ENCODE peak calls at places on chromosomes 11 and 22, in six cellular contexts. One of them, this sample, is unnamed.

GRCh38 chr11:81255905-81256304 is 1477.8 kb downstream of the FAM181B start:
- DNase-seq in aorta: no peak
- DNase-seq in neural progenitor cell: no peak
- DNase-seq in AG04450: no peak
- DNase-seq in CD8-positive, alpha-beta memory T cell: no peak
- DNase-seq in WERI-Rb-1: no peak
- DNase-seq in this sample: no peak

GRCh38 chr11:26993965-26994446 is at the start of gene FIBIN:
- DNase-seq in aorta: peak; percentile 83
- DNase-seq in neural progenitor cell: peak; percentile 35
- DNase-seq in AG04450: no peak
- DNase-seq in CD8-positive, alpha-beta memory T cell: no peak
- DNase-seq in WERI-Rb-1: no peak
- DNase-seq in this sample: no peak

GRCh38 chr11:92681606-92682005 is 287.8 kb upstream of the MTNR1B start:
- DNase-seq in aorta: no peak
- DNase-seq in neural progenitor cell: peak; percentile 42
- DNase-seq in AG04450: no peak
- DNase-seq in CD8-positive, alpha-beta memory T cell: no peak
- DNase-seq in WERI-Rb-1: peak; percentile 55
- DNase-seq in this sample: no peak

GRCh38 chr11:117420598-117420997 is 92.9 kb downstream of the CEP164 start:
- DNase-seq in aorta: peak; percentile 9
- DNase-seq in neural progenitor cell: no peak
- DNase-seq in AG04450: no peak
- DNase-seq in CD8-positive, alpha-beta memory T cell: no peak
- DNase-seq in WERI-Rb-1: no peak
- DNase-seq in this sample: no peak

GRCh38 chr22:39097098-39098020 is at the start of gene APOBEC3H:
- DNase-seq in aorta: peak; percentile 77
- DNase-seq in neural progenitor cell: no peak
- DNase-seq in AG04450: no peak
- DNase-seq in CD8-positive, alpha-beta memory T cell: no peak
- DNase-seq in WERI-Rb-1: no peak
- DNase-seq in this sample: peak; percentile 36

GRCh38 chr11:2590951-2591754 is 108.6 kb downstream of the KCNQ1OT1 start:
- DNase-seq in aorta: peak; percentile 50
- DNase-seq in neural progenitor cell: no peak
- DNase-seq in AG04450: no peak
- DNase-seq in CD8-positive, alpha-beta memory T cell: no peak
- DNase-seq in WERI-Rb-1: peak; percentile 4
- DNase-seq in this sample: no peak

GRCh38 chr11:61947486-61948210 is 2.5 kb upstream of the BEST1 start:
- DNase-seq in aorta: peak; percentile 94
- DNase-seq in neural progenitor cell: peak; percentile 88
- DNase-seq in AG04450: no peak
- DNase-seq in CD8-positive, alpha-beta memory T cell: peak; percentile 55
- DNase-seq in WERI-Rb-1: peak; percentile 81
- DNase-seq in this sample: no peak

GRCh38 chr11:96426356-96427103 is 36.7 kb downstream of the JRKL start:
- DNase-seq in aorta: no peak
- DNase-seq in neural progenitor cell: peak; percentile 63
- DNase-seq in AG04450: peak; percentile 21
- DNase-seq in CD8-positive, alpha-beta memory T cell: peak; percentile 44
- DNase-seq in WERI-Rb-1: no peak
- DNase-seq in this sample: no peak

GRCh38 chr11:73454987-73455386 is 78.8 kb downstream of the RELT start:
- DNase-seq in aorta: no peak
- DNase-seq in neural progenitor cell: no peak
- DNase-seq in AG04450: no peak
- DNase-seq in CD8-positive, alpha-beta memory T cell: no peak
- DNase-seq in WERI-Rb-1: no peak
- DNase-seq in this sample: no peak

GRCh38 chr11:119155733-119156492 is 7.1 kb downstream of the ABCG4 start:
- DNase-seq in aorta: no peak
- DNase-seq in neural progenitor cell: peak; percentile 40
- DNase-seq in AG04450: no peak
- DNase-seq in CD8-positive, alpha-beta memory T cell: no peak
- DNase-seq in WERI-Rb-1: peak; percentile 66
- DNase-seq in this sample: no peak

DNA sequence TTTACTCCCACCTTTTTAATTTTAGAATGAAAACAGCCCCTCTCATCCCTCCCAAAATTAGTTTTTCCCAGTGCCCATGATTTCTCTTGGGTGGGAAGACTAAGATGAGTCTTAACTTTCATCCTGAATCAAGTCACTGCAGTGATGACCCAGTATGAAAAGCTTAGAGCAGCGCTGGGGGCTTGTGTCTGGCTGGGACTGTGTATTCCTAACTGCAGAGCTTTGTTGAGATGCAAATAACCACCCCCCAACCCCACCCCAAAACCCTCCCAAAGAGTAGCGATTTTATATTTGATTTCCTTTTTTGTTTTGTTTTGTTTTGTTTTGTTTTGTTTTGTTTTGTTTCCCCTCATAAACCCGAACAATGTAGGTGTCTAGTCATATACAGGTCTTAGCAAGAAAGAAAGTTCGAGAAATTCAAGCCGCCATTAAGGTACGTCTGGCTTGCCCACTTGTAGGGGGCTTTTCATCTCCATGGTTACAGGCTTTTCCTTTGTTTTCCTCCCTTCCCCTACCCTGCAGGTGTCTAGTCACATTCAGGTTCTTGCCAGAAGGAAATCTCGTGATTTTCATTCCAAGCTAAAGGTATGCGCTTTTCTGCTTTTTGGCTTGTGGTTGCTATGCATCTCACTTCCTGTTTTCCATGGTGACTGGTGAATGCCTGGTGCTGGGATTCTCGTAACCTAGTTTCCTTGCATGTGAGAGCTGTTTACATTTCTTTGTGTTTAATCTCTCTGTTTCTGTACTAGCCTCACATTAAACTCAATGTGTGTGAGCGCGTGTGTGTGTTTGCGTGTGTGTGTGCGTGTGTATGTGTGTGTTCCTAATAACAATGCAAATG is 144.6 kb upstream of the RASSF10 start:
- DNase-seq in aorta: no peak
- DNase-seq in neural progenitor cell: peak; percentile 90
- DNase-seq in AG04450: peak; percentile 85
- DNase-seq in CD8-positive, alpha-beta memory T cell: no peak
- DNase-seq in WERI-Rb-1: no peak
- DNase-seq in this sample: no peak
- H3K27ac ChIP-seq in aorta: no peak overlapping the region
- H3K27ac ChIP-seq in neural progenitor cell: peak overlapping the region; percentile 97
- H3K27ac ChIP-seq in AG04450: peak overlapping the region; percentile 86
- H3K27ac ChIP-seq in CD8-positive, alpha-beta memory T cell: no peak overlapping the region
- H3K27ac ChIP-seq in WERI-Rb-1: no peak overlapping the region
- H3K27ac ChIP-seq in this sample: no peak overlapping the region

GRCh38 chr11:59456661-59457060 is at the start of gene OR4D6:
- DNase-seq in aorta: no peak
- DNase-seq in neural progenitor cell: no peak
- DNase-seq in AG04450: no peak
- DNase-seq in CD8-positive, alpha-beta memory T cell: no peak
- DNase-seq in WERI-Rb-1: no peak
- DNase-seq in this sample: no peak
- H3K27ac ChIP-seq in aorta: no peak within 1 kb of the TSS
- H3K27ac ChIP-seq in neural progenitor cell: no peak within 1 kb of the TSS
- H3K27ac ChIP-seq in AG04450: no peak within 1 kb of the TSS
- H3K27ac ChIP-seq in CD8-positive, alpha-beta memory T cell: no peak within 1 kb of the TSS
- H3K27ac ChIP-seq in WERI-Rb-1: no peak within 1 kb of the TSS
- H3K27ac ChIP-seq in this sample: no peak within 1 kb of the TSS

DNA sequence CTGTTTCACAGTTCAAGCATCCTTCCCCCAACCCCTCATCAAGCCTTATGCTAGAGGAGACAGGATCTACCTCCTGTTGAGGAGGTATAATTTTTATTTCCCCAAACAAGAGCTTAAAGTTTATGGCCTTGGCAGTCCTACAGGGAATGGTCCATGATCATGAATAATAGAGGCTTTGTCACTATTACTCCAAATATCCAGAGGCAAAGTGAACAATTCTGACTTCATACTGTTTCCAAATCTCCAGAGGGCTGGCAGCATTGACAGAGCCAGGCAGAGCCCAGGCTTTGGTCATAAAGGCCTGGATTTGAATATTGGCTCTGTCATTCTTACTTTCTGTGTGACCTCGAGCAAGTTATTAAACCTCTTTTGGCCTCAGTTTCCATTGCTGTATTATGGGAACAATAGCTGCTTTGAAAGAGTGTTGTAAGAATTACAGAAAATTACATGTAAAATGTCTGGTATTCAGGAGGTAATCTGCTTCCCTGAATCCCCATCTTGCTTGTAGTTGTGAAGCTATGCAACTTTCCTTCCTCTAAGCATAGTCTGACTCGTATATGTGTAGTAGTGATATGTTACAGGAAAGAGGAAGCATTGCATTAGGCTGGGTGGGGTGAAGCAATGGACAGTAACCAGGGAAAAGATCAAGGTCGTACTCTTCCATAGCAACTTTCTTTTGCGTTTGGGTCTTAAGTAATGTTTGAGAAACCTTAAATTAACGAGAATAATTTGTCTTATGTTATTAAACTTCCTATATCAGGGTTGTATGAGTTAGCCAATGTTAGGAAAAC is 88.8 kb downstream of the CD44 start:
- DNase-seq in aorta: no peak
- DNase-seq in neural progenitor cell: no peak
- DNase-seq in AG04450: no peak
- DNase-seq in CD8-positive, alpha-beta memory T cell: no peak
- DNase-seq in WERI-Rb-1: no peak
- DNase-seq in this sample: no peak
- H3K27ac ChIP-seq in aorta: no peak overlapping the region
- H3K27ac ChIP-seq in neural progenitor cell: no peak overlapping the region
- H3K27ac ChIP-seq in AG04450: no peak overlapping the region
- H3K27ac ChIP-seq in CD8-positive, alpha-beta memory T cell: no peak overlapping the region
- H3K27ac ChIP-seq in WERI-Rb-1: no peak overlapping the region
- H3K27ac ChIP-seq in this sample: peak overlapping the region; percentile 56

GRCh38 chr22:42897960-42898359 is 40.9 kb upstream of the ARFGAP3 start:
- DNase-seq in aorta: no peak
- DNase-seq in neural progenitor cell: no peak
- DNase-seq in AG04450: no peak
- DNase-seq in CD8-positive, alpha-beta memory T cell: no peak
- DNase-seq in WERI-Rb-1: no peak
- DNase-seq in this sample: no peak

GRCh38 chr22:42892571-42893316 is 35.7 kb upstream of the ARFGAP3 start:
- DNase-seq in aorta: no peak
- DNase-seq in neural progenitor cell: no peak
- DNase-seq in AG04450: no peak
- DNase-seq in CD8-positive, alpha-beta memory T cell: no peak
- DNase-seq in WERI-Rb-1: no peak
- DNase-seq in this sample: no peak

GRCh38 chr22:42893366-42894150 is 36.5 kb upstream of the ARFGAP3 start:
- DNase-seq in aorta: no peak
- DNase-seq in neural progenitor cell: no peak
- DNase-seq in AG04450: no peak
- DNase-seq in CD8-positive, alpha-beta memory T cell: no peak
- DNase-seq in WERI-Rb-1: no peak
- DNase-seq in this sample: no peak

GRCh38 chr22:42895087-42895486 is 38.0 kb upstream of the ARFGAP3 start:
- DNase-seq in aorta: no peak
- DNase-seq in neural progenitor cell: no peak
- DNase-seq in AG04450: no peak
- DNase-seq in CD8-positive, alpha-beta memory T cell: peak; percentile 5
- DNase-seq in WERI-Rb-1: no peak
- DNase-seq in this sample: no peak

GRCh38 chr22:42895541-42895981 is 38.5 kb upstream of the ARFGAP3 start:
- DNase-seq in aorta: no peak
- DNase-seq in neural progenitor cell: no peak
- DNase-seq in AG04450: no peak
- DNase-seq in CD8-positive, alpha-beta memory T cell: no peak
- DNase-seq in WERI-Rb-1: no peak
- DNase-seq in this sample: no peak
- H3K27ac ChIP-seq in aorta: no peak overlapping the region
- H3K27ac ChIP-seq in neural progenitor cell: no peak overlapping the region
- H3K27ac ChIP-seq in AG04450: no peak overlapping the region
- H3K27ac ChIP-seq in CD8-positive, alpha-beta memory T cell: peak overlapping the region; percentile 55
- H3K27ac ChIP-seq in WERI-Rb-1: no peak overlapping the region
- H3K27ac ChIP-seq in this sample: no peak overlapping the region

DNA sequence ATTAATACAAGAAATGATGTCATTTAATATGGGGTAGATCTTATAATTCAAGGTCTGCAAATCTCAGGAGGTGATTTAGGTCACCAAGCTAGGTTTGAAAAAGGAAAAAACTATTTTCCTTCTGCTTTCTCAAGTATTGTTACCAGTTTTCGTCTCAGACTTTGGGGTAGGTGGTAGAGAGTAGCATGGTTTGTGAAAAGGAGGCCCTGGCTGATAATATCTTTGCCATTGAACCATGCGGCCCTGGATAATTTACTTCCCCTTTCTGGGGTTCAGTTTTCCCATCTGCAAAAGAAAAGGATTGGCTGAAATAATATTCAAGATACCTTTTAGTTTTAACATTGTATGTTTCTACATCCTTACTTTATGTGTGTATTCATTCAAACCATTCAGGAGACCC is 92.1 kb downstream of the WNT11 start:
- DNase-seq in aorta: no peak
- DNase-seq in neural progenitor cell: no peak
- DNase-seq in AG04450: no peak
- DNase-seq in CD8-positive, alpha-beta memory T cell: no peak
- DNase-seq in WERI-Rb-1: no peak
- DNase-seq in this sample: no peak
- H3K27ac ChIP-seq in aorta: no peak overlapping the region
- H3K27ac ChIP-seq in neural progenitor cell: no peak overlapping the region
- H3K27ac ChIP-seq in AG04450: no peak overlapping the region
- H3K27ac ChIP-seq in CD8-positive, alpha-beta memory T cell: no peak overlapping the region
- H3K27ac ChIP-seq in WERI-Rb-1: no peak overlapping the region
- H3K27ac ChIP-seq in this sample: no peak overlapping the region

DNA sequence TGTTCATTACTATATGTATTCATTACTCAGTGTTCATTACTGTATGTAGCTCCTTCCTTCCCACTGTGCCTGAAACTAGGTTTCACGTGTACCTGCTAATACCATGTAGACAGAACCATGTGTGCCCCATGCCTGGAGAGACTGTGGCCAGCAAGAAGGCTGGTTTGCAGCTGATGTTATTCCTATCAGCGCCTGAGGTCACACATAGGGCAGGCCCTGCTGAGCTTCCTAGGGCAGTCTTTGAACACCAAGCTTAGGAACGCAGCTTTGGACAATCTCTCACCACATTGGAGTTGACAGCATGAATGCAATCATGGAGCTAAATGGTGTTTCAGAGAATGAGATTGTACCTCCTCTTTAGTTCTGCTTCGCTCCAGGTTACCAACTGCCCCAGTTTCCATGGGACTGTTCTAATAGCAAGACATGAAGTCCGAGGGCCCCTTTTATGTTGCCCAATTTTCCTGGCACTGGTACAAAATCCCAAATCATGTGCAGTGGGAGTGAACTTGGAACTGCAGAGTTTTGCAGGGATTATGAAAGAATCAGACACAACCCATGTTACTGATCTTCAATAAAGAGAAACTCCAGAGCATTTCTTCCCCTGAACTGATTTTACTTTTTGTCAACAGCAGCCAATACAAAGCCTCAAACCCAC is 154.3 kb upstream of the TTC12 start:
- DNase-seq in aorta: no peak
- DNase-seq in neural progenitor cell: peak; percentile 39
- DNase-seq in AG04450: no peak
- DNase-seq in CD8-positive, alpha-beta memory T cell: no peak
- DNase-seq in WERI-Rb-1: no peak
- DNase-seq in this sample: no peak
- H3K27ac ChIP-seq in aorta: no peak overlapping the region
- H3K27ac ChIP-seq in neural progenitor cell: no peak overlapping the region
- H3K27ac ChIP-seq in AG04450: no peak overlapping the region
- H3K27ac ChIP-seq in CD8-positive, alpha-beta memory T cell: no peak overlapping the region
- H3K27ac ChIP-seq in WERI-Rb-1: no peak overlapping the region
- H3K27ac ChIP-seq in this sample: no peak overlapping the region

GRCh38 chr22:49964136-49964492 is 3.5 kb downstream of the PIM3 start:
- DNase-seq in aorta: peak; percentile 74
- DNase-seq in neural progenitor cell: no peak
- DNase-seq in AG04450: no peak
- DNase-seq in CD8-positive, alpha-beta memory T cell: peak; percentile 80
- DNase-seq in WERI-Rb-1: no peak
- DNase-seq in this sample: no peak
- H3K27ac ChIP-seq in aorta: no peak overlapping the region
- H3K27ac ChIP-seq in neural progenitor cell: no peak overlapping the region
- H3K27ac ChIP-seq in AG04450: peak overlapping the region; percentile 21
- H3K27ac ChIP-seq in CD8-positive, alpha-beta memory T cell: no peak overlapping the region
- H3K27ac ChIP-seq in WERI-Rb-1: no peak overlapping the region
- H3K27ac ChIP-seq in this sample: no peak overlapping the region

This sample was measured in epithelial cell of prostate.